ENCODE peak calls at places on chromosomes 13 and 19, in five cellular contexts. One of them, this sample, is unnamed.
A peak's percentile ranks its signal among the peaks of the same experiment; 100 is the strongest.

GRCh38 chr19:51417107-51417806 is at the start of gene SIGLEC10:
- DNase-seq in AG04450: no peak
- DNase-seq in AG10803: no peak
- DNase-seq in GM10248: peak; percentile 85
- DNase-seq in KBM-7: peak; percentile 89
- DNase-seq in this sample: no peak

GRCh38 chr13:50215389-50215788 is 200.1 kb downstream of the KCNRG start:
- DNase-seq in AG04450: no peak
- DNase-seq in AG10803: peak; percentile 17
- DNase-seq in GM10248: no peak
- DNase-seq in KBM-7: no peak
- DNase-seq in this sample: no peak

GRCh38 chr19:19613456-19613855 is 5.0 kb downstream of the PBX4 start:
- DNase-seq in AG04450: no peak
- DNase-seq in AG10803: peak; percentile 73
- DNase-seq in GM10248: no peak
- DNase-seq in KBM-7: no peak
- DNase-seq in this sample: peak; percentile 71

GRCh38 chr19:32203161-32203560 is 142.2 kb upstream of the ZNF507 start:
- DNase-seq in AG04450: no peak
- DNase-seq in AG10803: no peak
- DNase-seq in GM10248: no peak
- DNase-seq in KBM-7: no peak
- DNase-seq in this sample: no peak

GRCh38 chr19:56139847-56140582 is 1.1 kb upstream of the ZNF444 start:
- DNase-seq in AG04450: no peak
- DNase-seq in AG10803: no peak
- DNase-seq in GM10248: no peak
- DNase-seq in KBM-7: peak; percentile 9
- DNase-seq in this sample: peak; percentile 45

GRCh38 chr19:33071887-33072286 is 7.2 kb upstream of the RHPN2 start:
- DNase-seq in AG04450: no peak
- DNase-seq in AG10803: no peak
- DNase-seq in GM10248: no peak
- DNase-seq in KBM-7: no peak
- DNase-seq in this sample: no peak

GRCh38 chr13:28140433-28141125 is 2.2 kb downstream of the PAN3 start:
- DNase-seq in AG04450: no peak
- DNase-seq in AG10803: no peak
- DNase-seq in GM10248: no peak
- DNase-seq in KBM-7: no peak
- DNase-seq in this sample: peak; percentile 38

GRCh38 chr13:100573121-100573520 is 15.5 kb downstream of the GGACT start:
- DNase-seq in AG04450: peak; percentile 48
- DNase-seq in AG10803: peak; percentile 82
- DNase-seq in GM10248: peak; percentile 69
- DNase-seq in KBM-7: peak; percentile 65
- DNase-seq in this sample: peak; percentile 84

GRCh38 chr19:656751-657559 is 6.1 kb downstream of the RNF126 start:
- DNase-seq in AG04450: no peak
- DNase-seq in AG10803: no peak
- DNase-seq in GM10248: no peak
- DNase-seq in KBM-7: no peak
- DNase-seq in this sample: no peak

GRCh38 chr13:110771194-110771593 is 57.7 kb downstream of the ING1 start:
- DNase-seq in AG04450: no peak
- DNase-seq in AG10803: peak; percentile 20
- DNase-seq in GM10248: no peak
- DNase-seq in KBM-7: peak; percentile 15
- DNase-seq in this sample: no peak

GRCh38 chr19:45767410-45767880 is 1.6 kb downstream of the SIX5 start:
- DNase-seq in AG04450: peak; percentile 69
- DNase-seq in AG10803: peak; percentile 82
- DNase-seq in GM10248: no peak
- DNase-seq in KBM-7: no peak
- DNase-seq in this sample: peak; percentile 92

GRCh38 chr13:33872005-33872351 is 54.0 kb downstream of the RFC3 start:
- DNase-seq in AG04450: no peak
- DNase-seq in AG10803: no peak
- DNase-seq in GM10248: no peak
- DNase-seq in KBM-7: no peak
- DNase-seq in this sample: no peak

GRCh38 chr19:39325778-39326680 is 5.4 kb upstream of the LRFN1 start:
- DNase-seq in AG04450: no peak
- DNase-seq in AG10803: peak; percentile 17
- DNase-seq in GM10248: no peak
- DNase-seq in KBM-7: no peak
- DNase-seq in this sample: peak; percentile 23

GRCh38 chr19:13914777-13915176 is 8.8 kb downstream of the CC2D1A start:
- DNase-seq in AG04450: no peak
- DNase-seq in AG10803: no peak
- DNase-seq in GM10248: no peak
- DNase-seq in KBM-7: no peak
- DNase-seq in this sample: no peak

GRCh38 chr13:78309497-78310180 is 293.7 kb downstream of the POU4F1 start:
- DNase-seq in AG04450: no peak
- DNase-seq in AG10803: no peak
- DNase-seq in GM10248: no peak
- DNase-seq in KBM-7: no peak
- DNase-seq in this sample: no peak

GRCh38 chr13:21673592-21674270 is 2.9 kb downstream of the FGF9 start:
- DNase-seq in AG04450: no peak
- DNase-seq in AG10803: no peak
- DNase-seq in GM10248: peak; percentile 71
- DNase-seq in KBM-7: peak; percentile 59
- DNase-seq in this sample: peak; percentile 63

GRCh38 chr13:98253526-98253925 is 76.5 kb upstream of the RNF113B start:
- DNase-seq in AG04450: no peak
- DNase-seq in AG10803: peak; percentile 71
- DNase-seq in GM10248: no peak
- DNase-seq in KBM-7: peak; percentile 34
- DNase-seq in this sample: peak; percentile 65

GRCh38 chr19:3046621-3047306 is 15.5 kb downstream of the TLE5 start:
- DNase-seq in AG04450: no peak
- DNase-seq in AG10803: no peak
- DNase-seq in GM10248: no peak
- DNase-seq in KBM-7: no peak
- DNase-seq in this sample: no peak

GRCh38 chr13:113342820-113343691 is 20.9 kb downstream of the GRTP1 start:
- DNase-seq in AG04450: no peak
- DNase-seq in AG10803: no peak
- DNase-seq in GM10248: no peak
- DNase-seq in KBM-7: no peak
- DNase-seq in this sample: no peak

GRCh38 chr19:3682741-3683404 is 17.4 kb downstream of the PIP5K1C start:
- DNase-seq in AG04450: no peak
- DNase-seq in AG10803: no peak
- DNase-seq in GM10248: no peak
- DNase-seq in KBM-7: peak; percentile 32
- DNase-seq in this sample: no peak

GRCh38 chr19:16325671-16326400 is 1.2 kb downstream of the KLF2 start:
- DNase-seq in AG04450: no peak
- DNase-seq in AG10803: peak; percentile 35
- DNase-seq in GM10248: no peak
- DNase-seq in KBM-7: no peak
- DNase-seq in this sample: peak; percentile 77

GRCh38 chr19:54434862-54435174 is 14.2 kb upstream of the LENG8 start:
- DNase-seq in AG04450: no peak
- DNase-seq in AG10803: no peak
- DNase-seq in GM10248: no peak
- DNase-seq in KBM-7: no peak
- DNase-seq in this sample: no peak

GRCh38 chr19:46032597-46033025 is 8.2 kb downstream of the IGFL4 start:
- DNase-seq in AG04450: no peak
- DNase-seq in AG10803: no peak
- DNase-seq in GM10248: no peak
- DNase-seq in KBM-7: no peak
- DNase-seq in this sample: no peak

GRCh38 chr19:55210120-55210493 is 806 bp upstream of the PTPRH start:
- DNase-seq in AG04450: peak; percentile 88
- DNase-seq in AG10803: peak; percentile 92
- DNase-seq in GM10248: no peak
- DNase-seq in KBM-7: no peak
- DNase-seq in this sample: peak; percentile 98

GRCh38 chr19:33818426-33818825 is 21.8 kb downstream of the KCTD15 start:
- DNase-seq in AG04450: no peak
- DNase-seq in AG10803: no peak
- DNase-seq in GM10248: no peak
- DNase-seq in KBM-7: no peak
- DNase-seq in this sample: no peak

GRCh38 chr13:80009760-80010159 is 331.2 kb downstream of the SPRY2 start:
- DNase-seq in AG04450: no peak
- DNase-seq in AG10803: peak; percentile 16
- DNase-seq in GM10248: no peak
- DNase-seq in KBM-7: no peak
- DNase-seq in this sample: no peak

GRCh38 chr19:16135410-16136127 is 7.9 kb upstream of the HSH2D start:
- DNase-seq in AG04450: no peak
- DNase-seq in AG10803: no peak
- DNase-seq in GM10248: no peak
- DNase-seq in KBM-7: no peak
- DNase-seq in this sample: no peak

GRCh38 chr13:109784590-109785140 is 1.7 kb downstream of the IRS2 start:
- DNase-seq in AG04450: no peak
- DNase-seq in AG10803: peak; percentile 81
- DNase-seq in GM10248: no peak
- DNase-seq in KBM-7: no peak
- DNase-seq in this sample: peak; percentile 86

GRCh38 chr19:31533114-31533513 is 183.9 kb upstream of the TSHZ3 start:
- DNase-seq in AG04450: no peak
- DNase-seq in AG10803: no peak
- DNase-seq in GM10248: no peak
- DNase-seq in KBM-7: no peak
- DNase-seq in this sample: peak; percentile 2

GRCh38 chr13:46378411-46378810 is 8.6 kb downstream of the RUBCNL start:
- DNase-seq in AG04450: no peak
- DNase-seq in AG10803: no peak
- DNase-seq in GM10248: no peak
- DNase-seq in KBM-7: no peak
- DNase-seq in this sample: no peak

GRCh38 chr19:28999733-29000433 is 213.1 kb downstream of the UQCRFS1 start:
- DNase-seq in AG04450: no peak
- DNase-seq in AG10803: no peak
- DNase-seq in GM10248: no peak
- DNase-seq in KBM-7: no peak
- DNase-seq in this sample: no peak

GRCh38 chr19:41879670-41880328 is 2.7 kb downstream of the CD79A start:
- DNase-seq in AG04450: no peak
- DNase-seq in AG10803: no peak
- DNase-seq in GM10248: no peak
- DNase-seq in KBM-7: no peak
- DNase-seq in this sample: no peak

GRCh38 chr13:24727731-24728601 is 36.0 kb upstream of the RNF17 start:
- DNase-seq in AG04450: peak; percentile 71
- DNase-seq in AG10803: peak; percentile 87
- DNase-seq in GM10248: peak; percentile 87
- DNase-seq in KBM-7: peak; percentile 88
- DNase-seq in this sample: peak; percentile 95

GRCh38 chr19:1355258-1355973 is 28.3 kb upstream of the NDUFS7 start:
- DNase-seq in AG04450: no peak
- DNase-seq in AG10803: no peak
- DNase-seq in GM10248: peak; percentile 42
- DNase-seq in KBM-7: no peak
- DNase-seq in this sample: peak; percentile 53

GRCh38 chr13:111393221-111393790 is 72.9 kb downstream of the TEX29 start:
- DNase-seq in AG04450: no peak
- DNase-seq in AG10803: no peak
- DNase-seq in GM10248: no peak
- DNase-seq in KBM-7: no peak
- DNase-seq in this sample: no peak

GRCh38 chr19:15869109-15869555 is 28.7 kb downstream of the CYP4F2 start:
- DNase-seq in AG04450: no peak
- DNase-seq in AG10803: peak; percentile 35
- DNase-seq in GM10248: peak; percentile 35
- DNase-seq in KBM-7: peak; percentile 99
- DNase-seq in this sample: peak; percentile 52

GRCh38 chr19:56350416-56351045 is 35.9 kb upstream of the ZSCAN5A start:
- DNase-seq in AG04450: peak; percentile 3
- DNase-seq in AG10803: peak; percentile 49
- DNase-seq in GM10248: peak; percentile 37
- DNase-seq in KBM-7: peak; percentile 49
- DNase-seq in this sample: peak; percentile 71